ENCODE peak calls at places on chromosome 10, in seven cellular contexts. One of them, this sample, is unnamed.

GRCh38 chr10:130110236-130111114 is at the start of gene C10orf143:
- DNase-seq in activated CD4-positive, alpha-beta T cell treated with anti-CD3 and anti-CD28 coated beads, Interleukin-2, amount 50 U/mL, for 4 hours: peak
- DNase-seq in GM12892: peak
- DNase-seq in psoas muscle: peak
- DNase-seq in AG08396: peak
- DNase-seq in activated T-helper 9 cell treated with anti-CD3 and anti-CD28 coated beads, Interleukin-2, amount 50 U/mL, for 16 hours: peak
- DNase-seq in stromal cell of bone marrow: peak
- DNase-seq in this sample: peak

GRCh38 chr10:69382382-69383117 is 34.2 kb downstream of the TACR2 start:
- DNase-seq in activated CD4-positive, alpha-beta T cell treated with anti-CD3 and anti-CD28 coated beads, Interleukin-2, amount 50 U/mL, for 4 hours: no peak
- DNase-seq in GM12892: no peak
- DNase-seq in psoas muscle: no peak
- DNase-seq in AG08396: peak
- DNase-seq in activated T-helper 9 cell treated with anti-CD3 and anti-CD28 coated beads, Interleukin-2, amount 50 U/mL, for 16 hours: no peak
- DNase-seq in stromal cell of bone marrow: peak
- DNase-seq in this sample: no peak

GRCh38 chr10:129908406-129908805 is 55.7 kb downstream of the EBF3 start:
- DNase-seq in activated CD4-positive, alpha-beta T cell treated with anti-CD3 and anti-CD28 coated beads, Interleukin-2, amount 50 U/mL, for 4 hours: no peak
- DNase-seq in GM12892: no peak
- DNase-seq in psoas muscle: no peak
- DNase-seq in AG08396: no peak
- DNase-seq in activated T-helper 9 cell treated with anti-CD3 and anti-CD28 coated beads, Interleukin-2, amount 50 U/mL, for 16 hours: no peak
- DNase-seq in stromal cell of bone marrow: no peak
- DNase-seq in this sample: no peak

GRCh38 chr10:26755443-26755903 is 58.0 kb downstream of the PDSS1 start:
- DNase-seq in activated CD4-positive, alpha-beta T cell treated with anti-CD3 and anti-CD28 coated beads, Interleukin-2, amount 50 U/mL, for 4 hours: no peak
- DNase-seq in GM12892: no peak
- DNase-seq in psoas muscle: no peak
- DNase-seq in AG08396: no peak
- DNase-seq in activated T-helper 9 cell treated with anti-CD3 and anti-CD28 coated beads, Interleukin-2, amount 50 U/mL, for 16 hours: no peak
- DNase-seq in stromal cell of bone marrow: peak
- DNase-seq in this sample: no peak

GRCh38 chr10:111953949-111954348 is 229.6 kb downstream of the GPAM start:
- DNase-seq in activated CD4-positive, alpha-beta T cell treated with anti-CD3 and anti-CD28 coated beads, Interleukin-2, amount 50 U/mL, for 4 hours: no peak
- DNase-seq in GM12892: no peak
- DNase-seq in psoas muscle: no peak
- DNase-seq in AG08396: no peak
- DNase-seq in activated T-helper 9 cell treated with anti-CD3 and anti-CD28 coated beads, Interleukin-2, amount 50 U/mL, for 16 hours: no peak
- DNase-seq in stromal cell of bone marrow: no peak
- DNase-seq in this sample: no peak

GRCh38 chr10:118835682-118836326 is 81.0 kb upstream of the CACUL1 start:
- DNase-seq in activated CD4-positive, alpha-beta T cell treated with anti-CD3 and anti-CD28 coated beads, Interleukin-2, amount 50 U/mL, for 4 hours: no peak
- DNase-seq in GM12892: no peak
- DNase-seq in psoas muscle: no peak
- DNase-seq in AG08396: no peak
- DNase-seq in activated T-helper 9 cell treated with anti-CD3 and anti-CD28 coated beads, Interleukin-2, amount 50 U/mL, for 16 hours: no peak
- DNase-seq in stromal cell of bone marrow: no peak
- DNase-seq in this sample: no peak

GRCh38 chr10:97234403-97234802 is 48.6 kb upstream of the SLIT1 start:
- DNase-seq in activated CD4-positive, alpha-beta T cell treated with anti-CD3 and anti-CD28 coated beads, Interleukin-2, amount 50 U/mL, for 4 hours: no peak
- DNase-seq in GM12892: no peak
- DNase-seq in psoas muscle: no peak
- DNase-seq in AG08396: peak
- DNase-seq in activated T-helper 9 cell treated with anti-CD3 and anti-CD28 coated beads, Interleukin-2, amount 50 U/mL, for 16 hours: no peak
- DNase-seq in stromal cell of bone marrow: peak
- DNase-seq in this sample: no peak

GRCh38 chr10:132064082-132064755 is 1.5 kb upstream of the JAKMIP3 start:
- DNase-seq in activated CD4-positive, alpha-beta T cell treated with anti-CD3 and anti-CD28 coated beads, Interleukin-2, amount 50 U/mL, for 4 hours: no peak
- DNase-seq in GM12892: no peak
- DNase-seq in psoas muscle: no peak
- DNase-seq in AG08396: no peak
- DNase-seq in activated T-helper 9 cell treated with anti-CD3 and anti-CD28 coated beads, Interleukin-2, amount 50 U/mL, for 16 hours: no peak
- DNase-seq in stromal cell of bone marrow: no peak
- DNase-seq in this sample: no peak

GRCh38 chr10:113961261-113961938 is 82.3 kb upstream of the ADRB1 start:
- DNase-seq in activated CD4-positive, alpha-beta T cell treated with anti-CD3 and anti-CD28 coated beads, Interleukin-2, amount 50 U/mL, for 4 hours: peak
- DNase-seq in GM12892: peak
- DNase-seq in psoas muscle: no peak
- DNase-seq in AG08396: no peak
- DNase-seq in activated T-helper 9 cell treated with anti-CD3 and anti-CD28 coated beads, Interleukin-2, amount 50 U/mL, for 16 hours: peak
- DNase-seq in stromal cell of bone marrow: no peak
- DNase-seq in this sample: no peak

GRCh38 chr10:37860494-37861190 is 3.2 kb upstream of the ZNF248 start:
- DNase-seq in activated CD4-positive, alpha-beta T cell treated with anti-CD3 and anti-CD28 coated beads, Interleukin-2, amount 50 U/mL, for 4 hours: no peak
- DNase-seq in GM12892: no peak
- DNase-seq in psoas muscle: no peak
- DNase-seq in AG08396: peak
- DNase-seq in activated T-helper 9 cell treated with anti-CD3 and anti-CD28 coated beads, Interleukin-2, amount 50 U/mL, for 16 hours: no peak
- DNase-seq in stromal cell of bone marrow: peak
- DNase-seq in this sample: peak

GRCh38 chr10:128018236-128018635 is 108.0 kb downstream of the MKI67 start:
- DNase-seq in activated CD4-positive, alpha-beta T cell treated with anti-CD3 and anti-CD28 coated beads, Interleukin-2, amount 50 U/mL, for 4 hours: no peak
- DNase-seq in GM12892: no peak
- DNase-seq in psoas muscle: no peak
- DNase-seq in AG08396: no peak
- DNase-seq in activated T-helper 9 cell treated with anti-CD3 and anti-CD28 coated beads, Interleukin-2, amount 50 U/mL, for 16 hours: no peak
- DNase-seq in stromal cell of bone marrow: no peak
- DNase-seq in this sample: no peak

GRCh38 chr10:130105724-130106123 is 4.9 kb downstream of the C10orf143 start:
- DNase-seq in activated CD4-positive, alpha-beta T cell treated with anti-CD3 and anti-CD28 coated beads, Interleukin-2, amount 50 U/mL, for 4 hours: no peak
- DNase-seq in GM12892: no peak
- DNase-seq in psoas muscle: no peak
- DNase-seq in AG08396: no peak
- DNase-seq in activated T-helper 9 cell treated with anti-CD3 and anti-CD28 coated beads, Interleukin-2, amount 50 U/mL, for 16 hours: no peak
- DNase-seq in stromal cell of bone marrow: no peak
- DNase-seq in this sample: no peak

GRCh38 chr10:89207801-89208551 is 859 bp upstream of the CH25H start:
- DNase-seq in activated CD4-positive, alpha-beta T cell treated with anti-CD3 and anti-CD28 coated beads, Interleukin-2, amount 50 U/mL, for 4 hours: no peak
- DNase-seq in GM12892: peak
- DNase-seq in psoas muscle: peak
- DNase-seq in AG08396: peak
- DNase-seq in activated T-helper 9 cell treated with anti-CD3 and anti-CD28 coated beads, Interleukin-2, amount 50 U/mL, for 16 hours: no peak
- DNase-seq in stromal cell of bone marrow: no peak
- DNase-seq in this sample: no peak

GRCh38 chr10:42781893-42782445 is 626 bp upstream of the BMS1 start:
- DNase-seq in activated CD4-positive, alpha-beta T cell treated with anti-CD3 and anti-CD28 coated beads, Interleukin-2, amount 50 U/mL, for 4 hours: no peak
- DNase-seq in GM12892: no peak
- DNase-seq in psoas muscle: no peak
- DNase-seq in AG08396: no peak
- DNase-seq in activated T-helper 9 cell treated with anti-CD3 and anti-CD28 coated beads, Interleukin-2, amount 50 U/mL, for 16 hours: no peak
- DNase-seq in stromal cell of bone marrow: no peak
- DNase-seq in this sample: no peak

GRCh38 chr10:23976285-23976684 is 232.7 kb upstream of the KIAA1217 start:
- DNase-seq in activated CD4-positive, alpha-beta T cell treated with anti-CD3 and anti-CD28 coated beads, Interleukin-2, amount 50 U/mL, for 4 hours: no peak
- DNase-seq in GM12892: no peak
- DNase-seq in psoas muscle: no peak
- DNase-seq in AG08396: no peak
- DNase-seq in activated T-helper 9 cell treated with anti-CD3 and anti-CD28 coated beads, Interleukin-2, amount 50 U/mL, for 16 hours: no peak
- DNase-seq in stromal cell of bone marrow: no peak
- DNase-seq in this sample: no peak

GRCh38 chr10:113044015-113044755 is 94.1 kb downstream of the TCF7L2 start:
- DNase-seq in activated CD4-positive, alpha-beta T cell treated with anti-CD3 and anti-CD28 coated beads, Interleukin-2, amount 50 U/mL, for 4 hours: no peak
- DNase-seq in GM12892: no peak
- DNase-seq in psoas muscle: no peak
- DNase-seq in AG08396: no peak
- DNase-seq in activated T-helper 9 cell treated with anti-CD3 and anti-CD28 coated beads, Interleukin-2, amount 50 U/mL, for 16 hours: no peak
- DNase-seq in stromal cell of bone marrow: no peak
- DNase-seq in this sample: no peak

GRCh38 chr10:60396766-60397165 is 7.1 kb upstream of the ANK3 start:
- DNase-seq in activated CD4-positive, alpha-beta T cell treated with anti-CD3 and anti-CD28 coated beads, Interleukin-2, amount 50 U/mL, for 4 hours: no peak
- DNase-seq in GM12892: no peak
- DNase-seq in psoas muscle: no peak
- DNase-seq in AG08396: no peak
- DNase-seq in activated T-helper 9 cell treated with anti-CD3 and anti-CD28 coated beads, Interleukin-2, amount 50 U/mL, for 16 hours: no peak
- DNase-seq in stromal cell of bone marrow: no peak
- DNase-seq in this sample: no peak

GRCh38 chr10:481636-482035 is 207.8 kb downstream of the DIP2C start:
- DNase-seq in activated CD4-positive, alpha-beta T cell treated with anti-CD3 and anti-CD28 coated beads, Interleukin-2, amount 50 U/mL, for 4 hours: no peak
- DNase-seq in GM12892: no peak
- DNase-seq in psoas muscle: no peak
- DNase-seq in AG08396: no peak
- DNase-seq in activated T-helper 9 cell treated with anti-CD3 and anti-CD28 coated beads, Interleukin-2, amount 50 U/mL, for 16 hours: no peak
- DNase-seq in stromal cell of bone marrow: no peak
- DNase-seq in this sample: no peak

GRCh38 chr10:44386546-44387052 is 1.7 kb upstream of the CXCL12 start:
- DNase-seq in activated CD4-positive, alpha-beta T cell treated with anti-CD3 and anti-CD28 coated beads, Interleukin-2, amount 50 U/mL, for 4 hours: peak
- DNase-seq in GM12892: peak
- DNase-seq in psoas muscle: peak
- DNase-seq in AG08396: peak
- DNase-seq in activated T-helper 9 cell treated with anti-CD3 and anti-CD28 coated beads, Interleukin-2, amount 50 U/mL, for 16 hours: no peak
- DNase-seq in stromal cell of bone marrow: peak
- DNase-seq in this sample: peak

GRCh38 chr10:28177944-28178637 is 124.8 kb downstream of the MPP7 start:
- DNase-seq in activated CD4-positive, alpha-beta T cell treated with anti-CD3 and anti-CD28 coated beads, Interleukin-2, amount 50 U/mL, for 4 hours: no peak
- DNase-seq in GM12892: no peak
- DNase-seq in psoas muscle: no peak
- DNase-seq in AG08396: peak
- DNase-seq in activated T-helper 9 cell treated with anti-CD3 and anti-CD28 coated beads, Interleukin-2, amount 50 U/mL, for 16 hours: no peak
- DNase-seq in stromal cell of bone marrow: no peak
- DNase-seq in this sample: no peak

GRCh38 chr10:124389613-124390361 is 28.9 kb downstream of the OAT start:
- DNase-seq in activated CD4-positive, alpha-beta T cell treated with anti-CD3 and anti-CD28 coated beads, Interleukin-2, amount 50 U/mL, for 4 hours: no peak
- DNase-seq in GM12892: no peak
- DNase-seq in psoas muscle: no peak
- DNase-seq in AG08396: peak
- DNase-seq in activated T-helper 9 cell treated with anti-CD3 and anti-CD28 coated beads, Interleukin-2, amount 50 U/mL, for 16 hours: no peak
- DNase-seq in stromal cell of bone marrow: no peak
- DNase-seq in this sample: no peak